ENCODE peak calls at places on chromosome 12, in eight cellular contexts. I is DND-41; Y is breast epithelium; T is aorta; Z is left ventricle myocardium inferior; K is CD4-positive, alpha-beta memory T cell; A is right lobe of liver; Q is CD8-positive, alpha-beta T cell. E is an unnamed sample.
A peak's percentile ranks its signal among the peaks of the same experiment; 100 is the strongest.

GRCh38 chr12:9646794-9647622 is 22.5 kb upstream of the CLEC2D start:
- DNase-seq in I (peak; percentile 47), Y (no peak), T (no peak), Z (no peak), K (no peak), A (no peak), Q (no peak), E (no peak)

GRCh38 chr12:115421796-115422709 is 738.1 kb upstream of the TBX3 start:
- DNase-seq in I (no peak), Y (no peak), T (no peak), Z (no peak), K (no peak), A (no peak), Q (no peak), E (no peak)

GRCh38 chr12:123614531-123614930 is 12.6 kb downstream of the DDX55 start:
- DNase-seq in I (no peak), Y (no peak), T (no peak), Z (no peak), K (no peak), A (no peak), Q (no peak), E (no peak)

GRCh38 chr12:128994869-128995268 is 141.6 kb downstream of the GLT1D1 start:
- DNase-seq in I (no peak), Y (no peak), T (no peak), Z (no peak), K (no peak), A (peak; percentile 79), Q (no peak), E (no peak)

GRCh38 chr12:101968770-101969169 is 91.4 kb downstream of the DRAM1 start:
- DNase-seq in I (no peak), Y (no peak), T (no peak), Z (no peak), K (no peak), A (no peak), Q (no peak), E (no peak)

GRCh38 chr12:47921907-47922306 is 17.1 kb upstream of the VDR start:
- DNase-seq in I (no peak), Y (no peak), T (no peak), Z (no peak), K (no peak), A (no peak), Q (no peak), E (no peak)

GRCh38 chr12:120887253-120888043 is 16.7 kb downstream of the SPPL3 start:
- DNase-seq in I (no peak), Y (no peak), T (no peak), Z (no peak), K (no peak), A (no peak), Q (no peak), E (no peak)

GRCh38 chr12:24045816-24046257 is 96.4 kb upstream of the SOX5 start:
- DNase-seq in I (peak; percentile 67), Y (no peak), T (peak; percentile 45), Z (no peak), K (no peak), A (peak; percentile 50), Q (no peak), E (no peak)

GRCh38 chr12:54723653-54724256 is 75.6 kb upstream of the DCD start:
- DNase-seq in I (peak; percentile 25), Y (no peak), T (no peak), Z (no peak), K (peak; percentile 44), A (no peak), Q (peak; percentile 26), E (no peak)

GRCh38 chr12:65934480-65935115 is 110.3 kb downstream of the HMGA2 start:
- DNase-seq in I (no peak), Y (no peak), T (no peak), Z (no peak), K (no peak), A (no peak), Q (no peak), E (no peak)
- H3K4me1 ChIP-seq in I (no peaks in the 10 kb centered on the region), Y (peaks cover 3% of the 10 kb centered on the region), T (no peaks in the 10 kb centered on the region), Z (peaks cover 13% of the 10 kb centered on the region), K (no peaks in the 10 kb centered on the region), A (peaks cover 5% of the 10 kb centered on the region), Q (no peaks in the 10 kb centered on the region), E (no peaks in the 10 kb centered on the region)

GRCh38 chr12:56161677-56162351 is 3.7 kb downstream of the MYL6 start:
- DNase-seq in I (no peak), Y (no peak), T (peak; percentile 35), Z (no peak), K (no peak), A (no peak), Q (no peak), E (no peak)
- H3K4me3 ChIP-seq in I (peak overlapping the region; percentile 69), Y (peak overlapping the region; percentile 94), T (no peak overlapping the region), Z (peak overlapping the region; percentile 75), K (no peak overlapping the region), A (no peak overlapping the region), Q (no peak overlapping the region), E (no peak overlapping the region)

DNA sequence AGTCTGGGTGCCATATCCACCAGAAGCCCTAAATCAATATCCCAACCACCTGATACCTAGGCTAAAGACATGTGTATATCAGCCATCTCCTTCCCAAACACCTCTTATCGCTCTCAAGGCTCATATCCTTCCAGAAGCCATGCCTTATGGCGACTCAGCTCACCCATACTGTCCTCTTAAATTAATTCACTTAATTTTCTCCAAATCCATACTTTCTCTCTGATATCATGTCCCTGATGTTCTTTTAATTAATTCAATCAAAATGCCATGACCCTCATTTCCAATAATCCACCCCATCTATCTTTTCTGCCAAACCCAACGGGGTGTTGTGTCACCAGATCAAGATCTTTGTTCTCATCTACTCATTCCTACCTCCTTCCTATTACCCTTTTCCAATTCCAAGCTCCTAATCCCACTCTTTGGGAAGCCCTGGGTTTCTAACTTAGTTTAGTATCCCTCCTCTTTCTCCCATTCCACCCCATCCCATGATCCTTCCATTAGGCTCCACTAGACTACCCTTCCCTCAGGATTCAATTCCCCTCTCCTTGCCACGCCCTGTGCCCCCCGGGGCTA is 723 bp downstream of the ATF7 start:
- DNase-seq in I (no peak), Y (no peak), T (no peak), Z (no peak), K (no peak), A (no peak), Q (no peak), E (no peak)
- H3K27ac ChIP-seq in I (peak overlapping the region; percentile 94), Y (peak overlapping the region; percentile 94), T (peak overlapping the region; percentile 6), Z (peak overlapping the region; percentile 98), K (peak overlapping the region; percentile 83), A (peak overlapping the region; percentile 96), Q (peak overlapping the region; percentile 84), E (peak overlapping the region; percentile 94)

GRCh38 chr12:13959131-13959734 is 22.2 kb downstream of the GRIN2B start:
- DNase-seq in I (no peak), Y (no peak), T (no peak), Z (peak; percentile 21), K (no peak), A (no peak), Q (no peak), E (no peak)
- H3K4me1 ChIP-seq in I (no peaks in the 10 kb centered on the region), Y (no peaks in the 10 kb centered on the region), T (no peaks in the 10 kb centered on the region), Z (no peaks in the 10 kb centered on the region), K (no peaks in the 10 kb centered on the region), A (no peaks in the 10 kb centered on the region), Q (no peaks in the 10 kb centered on the region), E (no peaks in the 10 kb centered on the region)

DNA sequence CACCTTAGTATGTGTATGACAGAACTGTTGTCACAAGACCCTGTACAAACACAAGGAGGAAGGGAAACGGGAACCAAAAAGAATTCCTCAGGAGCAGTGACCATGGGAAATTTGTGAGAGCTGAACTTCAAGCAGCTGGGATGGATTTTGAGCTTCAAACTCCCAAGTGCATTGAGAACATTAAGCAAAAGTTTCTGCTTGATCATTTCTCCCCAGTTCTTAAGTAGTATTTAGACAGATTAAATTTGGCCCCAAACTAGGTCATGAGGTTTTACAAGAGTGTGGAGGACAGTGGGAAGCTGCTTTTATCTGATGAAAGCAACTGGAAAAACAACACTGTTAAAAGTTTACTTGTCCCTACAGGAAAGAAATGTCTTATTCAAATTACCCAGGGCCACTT is 206.0 kb upstream of the DCN start:
- DNase-seq in I (no peak), Y (no peak), T (no peak), Z (no peak), K (no peak), A (no peak), Q (no peak), E (no peak)
- H3K4me3 ChIP-seq in I (no peak overlapping the region), Y (no peak overlapping the region), T (no peak overlapping the region), Z (no peak overlapping the region), K (no peak overlapping the region), A (no peak overlapping the region), Q (no peak overlapping the region), E (no peak overlapping the region)

DNA sequence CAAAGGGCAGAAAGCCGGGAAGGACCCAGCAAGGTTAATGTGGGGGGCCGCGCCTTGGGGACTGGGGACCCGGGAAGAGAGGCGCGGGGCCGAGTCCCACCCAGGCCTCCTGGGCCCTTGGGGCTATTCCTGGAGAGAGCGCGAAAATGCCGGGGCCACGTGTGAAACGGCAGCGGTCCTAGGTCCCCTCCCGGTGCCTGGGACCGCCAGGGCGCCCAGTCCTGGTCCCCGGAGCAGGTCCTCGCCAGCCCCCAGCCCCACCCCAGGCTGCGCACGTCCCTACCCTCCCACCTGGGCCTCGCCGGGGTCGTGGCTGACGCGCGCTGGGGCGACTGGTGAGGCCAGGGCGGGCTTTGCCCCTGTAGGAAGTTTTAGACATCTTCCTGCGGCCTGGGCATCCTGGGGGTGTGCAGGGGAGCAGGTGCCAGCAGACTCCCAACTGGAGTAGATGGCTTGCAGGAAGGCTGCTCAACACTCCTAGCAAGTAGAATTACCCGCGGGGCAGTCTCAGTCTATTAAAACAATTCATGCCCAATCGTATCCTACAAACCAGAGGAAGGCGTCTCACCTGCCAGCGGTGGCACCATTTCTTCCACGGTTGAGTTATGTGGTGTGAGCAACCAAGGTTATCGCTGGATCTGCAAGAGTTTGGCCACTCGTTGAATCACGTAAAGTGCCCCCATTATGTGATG is 759 bp downstream of the FAR2 start:
- DNase-seq in I (peak; percentile 47), Y (no peak), T (peak; percentile 44), Z (no peak), K (peak; percentile 15), A (peak; percentile 53), Q (no peak), E (no peak)
- H3K27ac ChIP-seq in I (peak overlapping the region; percentile 90), Y (peak overlapping the region; percentile 80), T (no peak overlapping the region), Z (peak overlapping the region; percentile 88), K (peak overlapping the region; percentile 46), A (peak overlapping the region; percentile 51), Q (no peak overlapping the region), E (peak overlapping the region; percentile 81)

E was measured in gastrocnemius medialis.